ENCODE peak calls at places on chromosomes 2 and 18, in four cellular contexts. One of them, this sample, is unnamed.

GRCh38 chr2:64186698-64187605 is 42.7 kb upstream of the PELI1 start:
- DNase-seq in K562: no peak
- DNase-seq in GM12878: no peak
- DNase-seq in SK-N-SH: no peak
- DNase-seq in this sample: no peak

GRCh38 chr2:241391892-241392665 is 36.0 kb downstream of the FARP2 start:
- DNase-seq in K562: no peak
- DNase-seq in GM12878: no peak
- DNase-seq in SK-N-SH: peak; percentile 17
- DNase-seq in this sample: peak; percentile 74

GRCh38 chr2:119455066-119455718 is 23.5 kb downstream of the TMEM37 start:
- DNase-seq in K562: no peak
- DNase-seq in SK-N-SH: no peak
- DNase-seq in GM12878: no peak
- DNase-seq in this sample: no peak

GRCh38 chr2:177667626-177668025 is 275.1 kb downstream of the AGPS start:
- DNase-seq in SK-N-SH: no peak
- DNase-seq in K562: no peak
- DNase-seq in GM12878: no peak
- DNase-seq in this sample: no peak

GRCh38 chr2:234032301-234032856 is 18.1 kb upstream of the SPP2 start:
- DNase-seq in SK-N-SH: no peak
- DNase-seq in K562: no peak
- DNase-seq in GM12878: no peak
- DNase-seq in this sample: no peak

GRCh38 chr2:6928452-6928851 is 11.2 kb downstream of the RNF144A start:
- DNase-seq in SK-N-SH: no peak
- DNase-seq in GM12878: no peak
- DNase-seq in K562: no peak
- DNase-seq in this sample: no peak

GRCh38 chr2:68937346-68938055 is 15.2 kb downstream of the GKN2 start:
- DNase-seq in K562: no peak
- DNase-seq in SK-N-SH: no peak
- DNase-seq in GM12878: no peak
- DNase-seq in this sample: no peak

GRCh38 chr2:12448846-12449480 is 267.8 kb upstream of the TRIB2 start:
- DNase-seq in GM12878: no peak
- DNase-seq in K562: no peak
- DNase-seq in SK-N-SH: no peak
- DNase-seq in this sample: no peak

GRCh38 chr2:226652388-226652787 is 147.2 kb downstream of the IRS1 start:
- DNase-seq in SK-N-SH: no peak
- DNase-seq in GM12878: no peak
- DNase-seq in K562: no peak
- DNase-seq in this sample: no peak

GRCh38 chr18:6955304-6955703 is 162.3 kb downstream of the LAMA1 start:
- DNase-seq in GM12878: no peak
- DNase-seq in SK-N-SH: no peak
- DNase-seq in K562: no peak
- DNase-seq in this sample: no peak

GRCh38 chr2:33411765-33412164 is 64.7 kb upstream of the RASGRP3 start:
- DNase-seq in K562: no peak
- DNase-seq in SK-N-SH: no peak
- DNase-seq in GM12878: no peak
- DNase-seq in this sample: peak; percentile 60

GRCh38 chr2:20223345-20224190 is 1.4 kb downstream of the SDC1 start:
- DNase-seq in SK-N-SH: peak; percentile 97
- DNase-seq in GM12878: no peak
- DNase-seq in K562: peak; percentile 49
- DNase-seq in this sample: no peak

GRCh38 chr2:45962522-45962921 is 311.0 kb downstream of the PRKCE start:
- DNase-seq in GM12878: no peak
- DNase-seq in SK-N-SH: peak; percentile 68
- DNase-seq in K562: no peak
- DNase-seq in this sample: no peak

GRCh38 chr2:48528431-48528830 is 1.5 kb upstream of the STON1 start:
- DNase-seq in K562: no peak
- DNase-seq in SK-N-SH: no peak
- DNase-seq in GM12878: no peak
- DNase-seq in this sample: no peak
- TF ChIP-seq JUND in K562: no peak
- TF ChIP-seq JUND in SK-N-SH: no peak
- TF ChIP-seq JUND in GM12878: no peak
- TF ChIP-seq JUND in this sample: no peak

GRCh38 chr2:8424997-8425900 is 256.6 kb upstream of the ID2 start:
- DNase-seq in SK-N-SH: no peak
- DNase-seq in K562: no peak
- DNase-seq in GM12878: peak; percentile 69
- DNase-seq in this sample: no peak
- TF ChIP-seq JUND in SK-N-SH: no peak
- TF ChIP-seq JUND in K562: no peak
- TF ChIP-seq JUND in GM12878: no peak
- TF ChIP-seq JUND in this sample: no peak

GRCh38 chr2:80706951-80707350 is 402.4 kb upstream of the LRRTM1 start:
- DNase-seq in GM12878: no peak
- DNase-seq in K562: no peak
- DNase-seq in SK-N-SH: no peak
- DNase-seq in this sample: no peak
- TF ChIP-seq JUND in GM12878: no peak
- TF ChIP-seq JUND in K562: no peak
- TF ChIP-seq JUND in SK-N-SH: no peak
- TF ChIP-seq JUND in this sample: no peak

DNA sequence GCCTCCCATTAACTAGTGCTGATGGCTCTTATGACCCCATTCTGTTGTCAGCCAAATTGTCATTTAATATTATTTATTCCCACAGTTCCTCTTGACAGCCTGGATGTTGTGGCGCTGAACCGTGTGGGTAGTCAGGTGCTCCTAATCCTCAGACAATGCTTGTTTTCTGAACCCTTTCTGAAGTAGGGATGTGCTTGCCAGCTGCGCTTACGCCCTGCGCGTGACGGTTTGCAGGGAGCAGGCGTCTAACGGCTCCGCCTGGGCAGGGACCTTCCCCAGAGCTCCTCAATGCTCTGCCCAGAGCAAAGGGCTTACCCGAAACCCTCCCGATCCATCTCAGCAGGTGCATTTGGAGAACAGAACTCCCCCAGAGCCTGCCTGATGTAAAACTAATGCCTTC is 358.2 kb upstream of the MYT1L start:
- DNase-seq in SK-N-SH: no peak
- DNase-seq in K562: no peak
- DNase-seq in GM12878: no peak
- DNase-seq in this sample: no peak
- TF ChIP-seq JUND in SK-N-SH: no peak
- TF ChIP-seq JUND in K562: no peak
- TF ChIP-seq JUND in GM12878: no peak
- TF ChIP-seq JUND in this sample: no peak

GRCh38 chr2:30312916-30313315 is 81.6 kb downstream of the LBH start:
- DNase-seq in K562: no peak
- DNase-seq in SK-N-SH: no peak
- DNase-seq in GM12878: no peak
- DNase-seq in this sample: no peak
- TF ChIP-seq JUND in K562: no peak
- TF ChIP-seq JUND in SK-N-SH: no peak
- TF ChIP-seq JUND in GM12878: no peak
- TF ChIP-seq JUND in this sample: no peak

GRCh38 chr2:144331652-144332355 is 188.1 kb downstream of the ZEB2 start:
- DNase-seq in K562: peak; percentile 58
- DNase-seq in SK-N-SH: peak; percentile 94
- DNase-seq in GM12878: no peak
- DNase-seq in this sample: no peak

GRCh38 chr2:144326845-144327244 is 193.1 kb downstream of the ZEB2 start:
- DNase-seq in GM12878: no peak
- DNase-seq in SK-N-SH: no peak
- DNase-seq in K562: no peak
- DNase-seq in this sample: no peak

GRCh38 chr2:144330951-144331651 is 188.8 kb downstream of the ZEB2 start:
- DNase-seq in K562: no peak
- DNase-seq in GM12878: no peak
- DNase-seq in SK-N-SH: peak; percentile 13
- DNase-seq in this sample: no peak

GRCh38 chr2:144328933-144329332 is 191.0 kb downstream of the ZEB2 start:
- DNase-seq in SK-N-SH: no peak
- DNase-seq in GM12878: no peak
- DNase-seq in K562: no peak
- DNase-seq in this sample: no peak

DNA sequence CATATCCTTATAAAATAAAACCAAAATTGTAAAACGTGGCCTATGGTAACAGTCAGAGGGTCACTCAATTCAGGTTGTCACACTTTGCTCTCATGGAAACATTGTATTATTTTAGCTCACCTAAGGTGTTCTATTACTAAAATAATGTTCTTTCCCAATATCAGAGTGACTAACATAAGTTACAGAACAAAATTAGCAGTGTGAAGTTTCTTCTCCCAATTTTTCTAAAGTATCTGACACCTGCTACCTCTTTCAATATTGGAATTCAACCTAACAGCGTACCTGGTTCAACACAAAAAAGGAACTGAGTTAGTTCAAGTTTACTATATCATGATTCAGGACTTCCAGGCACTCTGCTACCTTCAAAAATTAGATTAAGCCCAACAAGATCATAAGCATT is 190.4 kb downstream of the ZEB2 start:
- DNase-seq in SK-N-SH: no peak
- DNase-seq in GM12878: no peak
- DNase-seq in K562: no peak
- DNase-seq in this sample: no peak
- TF ChIP-seq JUND in SK-N-SH: no peak
- TF ChIP-seq JUND in GM12878: no peak
- TF ChIP-seq JUND in K562: no peak
- TF ChIP-seq JUND in this sample: no peak

DNA sequence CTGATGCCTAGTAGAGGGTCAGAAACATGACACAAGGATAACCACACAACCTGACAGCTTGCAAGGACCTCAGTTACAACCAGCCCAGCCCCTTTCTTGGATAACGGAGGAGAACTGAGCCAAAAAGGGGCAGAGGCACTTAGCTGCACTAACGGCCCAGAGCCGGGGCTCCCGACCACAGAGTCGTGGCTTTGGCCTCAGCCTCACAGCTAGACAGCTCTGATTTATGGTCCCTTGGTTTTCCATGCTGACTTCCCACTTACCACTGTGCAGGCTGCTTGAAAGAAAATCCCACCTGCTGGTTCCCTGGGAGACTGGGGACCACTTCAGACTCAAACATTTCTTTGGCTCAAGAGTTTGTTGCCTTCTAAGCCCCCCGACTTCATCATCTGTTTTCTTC is 352.5 kb upstream of the MYT1L start:
- DNase-seq in GM12878: no peak
- DNase-seq in SK-N-SH: no peak
- DNase-seq in K562: no peak
- DNase-seq in this sample: no peak
- TF ChIP-seq JUND in GM12878: no peak
- TF ChIP-seq JUND in SK-N-SH: no peak
- TF ChIP-seq JUND in K562: no peak
- TF ChIP-seq JUND in this sample: no peak

This sample was measured in T47D.